ENCODE peak calls at places on chromosomes 12 and 14, in nine cellular contexts. E is AG09309; L is GM20000; F is fibroblast of pulmonary artery; B is CD8-positive, alpha-beta T cell; M is dorsolateral prefrontal cortex; W is nephron progenitor cell; C is foreskin fibroblast; Y is cardiac fibroblast. I is an unnamed sample.

GRCh38 chr14:50801706-50802105 is 29.3 kb downstream of the NIN start:
- DNase-seq in W (no peak), B (no peak), F (peak; percentile 47), Y (no peak), C (peak; percentile 35), M (no peak), E (no peak), L (no peak), I (peak; percentile 86)

GRCh38 chr12:98645572-98646067 is 530 bp downstream of the APAF1 start:
- DNase-seq in B (peak; percentile 19), W (no peak), Y (peak; percentile 10), C (no peak), L (peak; percentile 33), M (peak; percentile 35), E (no peak), F (peak; percentile 11), I (peak; percentile 45)

GRCh38 chr14:68779761-68780323 is 13.0 kb downstream of the ZFP36L1 start:
- DNase-seq in C (peak; percentile 99), Y (peak; percentile 59), F (peak; percentile 69), W (no peak), E (peak; percentile 92), M (no peak), B (peak; percentile 78), L (no peak), I (peak; percentile 55)

GRCh38 chr14:66009104-66009503 is 477.1 kb upstream of the CCDC196 start:
- DNase-seq in E (peak; percentile 80), L (no peak), B (no peak), W (no peak), F (peak; percentile 97), M (no peak), C (peak; percentile 1), Y (peak; percentile 95), I (no peak)

GRCh38 chr12:95100264-95101190 is 27.1 kb upstream of the NR2C1 start:
- DNase-seq in B (no peak), F (no peak), L (no peak), E (no peak), W (no peak), Y (no peak), C (no peak), M (no peak), I (no peak)

GRCh38 chr12:120194534-120195395 is at the start of gene GCN1:
- DNase-seq in W (peak; percentile 84), E (peak; percentile 21), L (peak; percentile 92), Y (peak; percentile 84), M (peak; percentile 87), F (peak; percentile 74), C (peak; percentile 82), B (peak; percentile 84), I (peak; percentile 85)

GRCh38 chr14:61695695-61696527 is 598 bp downstream of the HIF1A start:
- DNase-seq in W (peak; percentile 76), E (no peak), C (no peak), M (peak; percentile 49), F (peak; percentile 77), L (peak; percentile 46), Y (peak; percentile 82), B (peak; percentile 37), I (peak; percentile 62)

GRCh38 chr12:108634225-108634795 is 616 bp upstream of the SELPLG start:
- DNase-seq in Y (no peak), E (no peak), M (no peak), C (no peak), F (no peak), B (peak; percentile 63), L (no peak), W (no peak), I (no peak)

GRCh38 chr12:15590180-15590826 is 198.9 kb downstream of the EPS8 start:
- DNase-seq in M (peak; percentile 46), W (peak; percentile 43), E (peak; percentile 37), C (peak; percentile 54), B (peak; percentile 28), F (peak; percentile 82), L (peak; percentile 71), Y (peak; percentile 86), I (peak; percentile 70)

GRCh38 chr14:74945852-74946658 is 9.3 kb downstream of the PGF start:
- DNase-seq in L (peak; percentile 90), E (no peak), B (peak; percentile 69), F (peak; percentile 74), M (peak; percentile 73), Y (peak; percentile 76), W (peak; percentile 90), C (peak; percentile 47), I (peak; percentile 69)

GRCh38 chr12:98256830-98257229 is 258.6 kb upstream of the TMPO start:
- DNase-seq in M (no peak), Y (no peak), E (no peak), W (no peak), F (no peak), B (no peak), C (no peak), L (no peak), I (no peak)

GRCh38 chr12:57548488-57548887 is 1.4 kb upstream of the KIF5A start:
- DNase-seq in W (no peak), C (no peak), B (no peak), L (peak; percentile 42), Y (no peak), M (no peak), F (no peak), E (no peak), I (no peak)

GRCh38 chr14:30252800-30253425 is 306.0 kb upstream of the G2E3 start:
- DNase-seq in C (no peak), L (no peak), W (no peak), F (no peak), B (no peak), E (no peak), M (no peak), Y (peak; percentile 7), I (no peak)

GRCh38 chr12:50375802-50376201 is 20.6 kb downstream of the FAM186A start:
- DNase-seq in L (no peak), F (no peak), C (no peak), B (no peak), E (no peak), M (no peak), W (no peak), Y (no peak), I (no peak)

DNA sequence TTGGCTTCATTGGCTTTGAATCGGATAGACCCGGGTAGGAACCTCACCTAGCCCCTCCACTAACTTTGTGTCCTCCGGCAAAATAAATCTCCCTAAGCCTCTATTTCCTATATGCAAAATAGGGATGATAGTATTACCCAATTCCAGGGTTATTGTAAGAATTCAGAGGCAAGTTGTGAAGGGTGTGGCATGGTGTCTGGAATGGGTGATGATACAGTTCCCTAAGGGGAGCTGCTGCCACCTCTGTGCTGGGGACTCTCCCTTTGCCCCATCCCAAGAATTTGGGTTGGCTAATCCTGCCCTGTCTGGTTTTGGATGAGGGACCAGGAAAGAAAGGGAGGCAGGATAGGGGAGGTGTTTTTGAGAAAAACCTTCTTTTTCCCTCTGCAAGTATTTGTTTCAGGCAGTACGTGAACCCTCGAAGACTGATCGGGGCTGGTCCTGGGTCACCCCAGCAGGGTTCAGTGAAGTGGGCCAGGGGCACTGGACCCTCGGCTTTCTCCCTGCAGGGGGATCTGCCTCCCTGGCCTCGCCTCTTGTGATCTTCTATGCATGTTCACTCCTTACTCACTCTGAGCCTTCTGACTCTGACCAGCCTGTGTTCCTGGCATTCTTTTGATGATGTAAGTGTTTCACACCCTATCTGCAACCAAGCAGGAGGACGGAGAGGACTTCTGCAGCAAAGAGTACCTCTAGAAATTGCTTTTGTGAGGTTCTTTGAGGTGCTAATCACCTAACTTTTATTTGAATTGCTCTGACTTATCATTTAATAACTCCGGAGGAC is 60.8 kb downstream of the RASSF3 start:
- DNase-seq in Y (peak; percentile 72), L (no peak), C (peak; percentile 35), M (no peak), B (no peak), W (no peak), E (no peak), F (peak; percentile 63), I (peak; percentile 59)
- TF ChIP-seq CTCF in Y (no peak), L (no peak), C (no peak), M (no peak), B (no peak), W (no peak), E (no peak), F (no peak), I (no peak)

DNA sequence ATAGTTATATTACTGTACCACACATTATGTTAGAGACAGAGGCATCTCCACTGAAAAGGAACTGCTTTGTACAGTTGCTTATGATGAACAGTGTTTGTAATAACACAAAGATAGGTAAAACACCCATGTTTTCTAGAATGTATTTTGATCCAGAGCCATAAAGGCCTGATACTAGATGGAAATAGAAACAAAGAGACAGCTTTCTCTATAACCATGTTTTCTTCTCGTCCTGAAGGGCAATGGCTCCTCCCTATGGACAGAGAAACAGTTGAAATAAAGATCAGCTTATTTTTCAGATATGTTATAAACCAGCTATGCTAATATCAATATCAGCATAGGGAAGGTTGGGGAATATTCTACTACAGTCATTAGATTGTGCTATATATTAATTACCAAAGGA is 109.2 kb downstream of the ATXN7L3B start:
- DNase-seq in C (no peak), M (no peak), L (no peak), B (no peak), Y (peak; percentile 2), W (no peak), F (peak; percentile 1), E (no peak), I (no peak)
- TF ChIP-seq CTCF in C (no peak), M (peak; percentile 49), L (no peak), B (no peak), Y (no peak), W (no peak), F (peak; percentile 2), E (no peak), I (no peak)

DNA sequence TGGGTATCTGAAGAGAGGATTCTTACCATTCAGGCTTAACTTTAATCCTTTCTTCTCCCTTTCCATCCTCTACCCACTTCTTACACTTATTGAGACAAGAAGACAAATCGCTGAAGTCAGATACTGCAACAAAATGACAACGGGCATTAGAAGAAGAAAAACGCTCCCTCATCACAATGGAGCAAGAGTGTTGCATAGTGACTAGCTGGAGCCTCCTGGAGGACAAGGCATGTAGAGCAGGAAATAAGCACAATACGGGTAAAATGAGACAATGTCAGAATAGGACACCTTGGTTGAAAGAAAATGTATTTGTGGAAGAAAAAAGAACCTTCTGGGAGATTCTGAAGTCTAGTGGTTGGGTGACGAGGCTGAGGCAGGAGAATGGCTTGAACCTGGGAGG is 501.0 kb downstream of the RERGL start:
- DNase-seq in M (no peak), C (no peak), W (peak; percentile 6), B (no peak), Y (no peak), E (no peak), L (no peak), F (no peak), I (no peak)
- TF ChIP-seq CTCF in M (no peak), C (no peak), W (peak; percentile 40), B (no peak), Y (peak; percentile 16), E (no peak), L (no peak), F (no peak), I (no peak)

DNA sequence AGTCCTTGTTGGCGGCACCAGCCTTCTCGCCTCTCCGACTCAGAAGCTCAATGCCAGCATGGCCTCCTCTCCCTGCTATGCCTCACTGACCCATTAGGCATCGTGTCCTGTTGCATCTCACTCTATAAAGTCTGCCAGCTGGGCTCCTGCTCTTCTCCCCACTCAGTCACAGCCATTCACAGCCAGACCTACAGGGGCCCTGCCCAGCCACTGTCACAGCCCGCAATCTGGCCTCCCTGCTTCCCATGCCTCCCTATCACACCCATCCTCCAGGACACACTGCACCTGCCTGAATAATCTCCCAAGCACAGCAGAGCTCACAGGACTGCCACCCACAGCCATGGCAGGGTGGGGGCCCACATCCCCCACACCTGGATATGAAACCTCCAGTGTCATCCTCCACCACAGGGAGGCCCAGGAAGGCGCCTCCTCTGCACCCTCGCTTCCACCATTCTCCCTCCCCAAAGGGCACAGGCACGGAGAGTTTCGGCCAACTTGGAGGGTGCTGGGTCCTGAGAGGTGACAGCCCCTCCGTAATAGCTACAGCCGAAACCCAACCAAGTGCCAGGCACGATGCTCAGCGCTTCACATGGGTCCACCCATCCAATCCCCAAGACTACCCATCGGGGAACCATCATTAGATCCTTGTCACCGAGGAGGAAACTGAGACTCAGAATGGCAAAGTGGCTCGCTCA is 370.3 kb downstream of the BCL11B start:
- DNase-seq in F (no peak), E (no peak), L (no peak), Y (no peak), W (no peak), B (no peak), C (no peak), M (no peak), I (no peak)
- TF ChIP-seq CTCF in F (no peak), E (no peak), L (no peak), Y (no peak), W (no peak), B (no peak), C (no peak), M (no peak), I (no peak)

I was measured in endothelial cell of umbilical vein.